ENCODE peak calls at places on chromosomes 13 and 19, in four cellular contexts. G is keratinocyte, S is hepatocyte, V is astrocyte of the spinal cord. X is an unnamed sample.

GRCh38 chr13:68872338-68872737 is 1235.3 kb upstream of the ATXN8OS start:
- DNase-seq in G (no peak), S (no peak), V (peak; percentile 5), X (no peak)

GRCh38 chr19:56333506-56333905 is 18.9 kb upstream of the ZSCAN5A start:
- DNase-seq in G (peak; percentile 32), S (peak; percentile 77), V (peak; percentile 47), X (no peak)

GRCh38 chr19:48616041-48616436 is 1.2 kb upstream of the FAM83E start:
- DNase-seq in G (no peak), S (peak; percentile 3), V (no peak), X (no peak)

GRCh38 chr13:33218020-33218419 is 67.5 kb downstream of the STARD13 start:
- DNase-seq in G (no peak), S (peak; percentile 59), V (peak; percentile 68), X (no peak)

GRCh38 chr13:41962994-41963393 is 2.1 kb upstream of the VWA8 start:
- DNase-seq in G (peak; percentile 83), S (no peak), V (no peak), X (no peak)

GRCh38 chr13:107427531-107427930 is 787.8 kb downstream of the LIG4 start:
- DNase-seq in G (no peak), S (no peak), V (no peak), X (no peak)

GRCh38 chr13:40130871-40131636 is 475.6 kb downstream of the COG6 start:
- DNase-seq in G (no peak), S (peak; percentile 44), V (peak; percentile 59), X (no peak)

GRCh38 chr19:35224681-35225604 is 3.6 kb downstream of the FAM187B start:
- DNase-seq in G (no peak), S (no peak), V (no peak), X (no peak)

GRCh38 chr13:67557642-67558241 is 327.6 kb upstream of the PCDH9 start:
- DNase-seq in G (no peak), S (no peak), V (no peak), X (no peak)

GRCh38 chr19:30044273-30045259 is 102.5 kb downstream of the URI1 start:
- DNase-seq in G (no peak), S (no peak), V (no peak), X (no peak)

GRCh38 chr13:21987793-21988192 is 316.9 kb downstream of the FGF9 start:
- DNase-seq in G (no peak), S (no peak), V (no peak), X (no peak)

GRCh38 chr13:94433055-94433947 is 46.2 kb downstream of the DCT start:
- DNase-seq in G (no peak), S (peak; percentile 83), V (no peak), X (no peak)

GRCh38 chr13:76759877-76760276 is 126.3 kb downstream of the KCTD12 start:
- DNase-seq in G (no peak), S (no peak), V (peak; percentile 38), X (no peak)

GRCh38 chr19:40143612-40144011 is 47.6 kb upstream of the MAP3K10 start:
- DNase-seq in G (no peak), S (no peak), V (no peak), X (no peak)

GRCh38 chr19:34253711-34254551 is 423 bp upstream of the GARRE1 start:
- DNase-seq in G (no peak), S (peak; percentile 94), V (peak; percentile 66), X (no peak)

GRCh38 chr13:40993119-40993518 is 26.0 kb downstream of the ELF1 start:
- DNase-seq in G (no peak), S (no peak), V (peak; percentile 33), X (no peak)

GRCh38 chr13:76016799-76017198 is 380.7 kb downstream of the LMO7 start:
- DNase-seq in G (no peak), S (peak; percentile 22), V (peak; percentile 18), X (no peak)

GRCh38 chr19:11617207-11618062 is 20.2 kb downstream of the ZNF627 start:
- DNase-seq in G (no peak), S (no peak), V (peak; percentile 10), X (no peak)

GRCh38 chr19:16660763-16661479 is at the start of gene TMEM38A:
- DNase-seq in G (no peak), S (peak; percentile 77), V (no peak), X (no peak)

GRCh38 chr19:33368074-33368864 is 5.2 kb upstream of the CEBPG start:
- DNase-seq in G (peak; percentile 72), S (no peak), V (no peak), X (no peak)

GRCh38 chr13:72255908-72256307 is 388.9 kb upstream of the DACH1 start:
- DNase-seq in G (no peak), S (peak; percentile 61), V (peak; percentile 60), X (no peak)

GRCh38 chr19:5539431-5539833 is 28.3 kb downstream of the TINCR start:
- DNase-seq in G (no peak), S (no peak), V (no peak), X (no peak)

GRCh38 chr13:79085021-79085420 is 321.0 kb downstream of the RBM26 start:
- DNase-seq in G (no peak), S (no peak), V (no peak), X (no peak)

GRCh38 chr19:38417544-38418506 is 8.2 kb downstream of the RASGRP4 start:
- DNase-seq in G (peak; percentile 28), S (peak; percentile 78), V (no peak), X (no peak)
- H3K4me3 ChIP-seq in G (peak overlapping the region; percentile 46), S (no peak overlapping the region), V (peak overlapping the region; percentile 5), X (no peak overlapping the region)

DNA sequence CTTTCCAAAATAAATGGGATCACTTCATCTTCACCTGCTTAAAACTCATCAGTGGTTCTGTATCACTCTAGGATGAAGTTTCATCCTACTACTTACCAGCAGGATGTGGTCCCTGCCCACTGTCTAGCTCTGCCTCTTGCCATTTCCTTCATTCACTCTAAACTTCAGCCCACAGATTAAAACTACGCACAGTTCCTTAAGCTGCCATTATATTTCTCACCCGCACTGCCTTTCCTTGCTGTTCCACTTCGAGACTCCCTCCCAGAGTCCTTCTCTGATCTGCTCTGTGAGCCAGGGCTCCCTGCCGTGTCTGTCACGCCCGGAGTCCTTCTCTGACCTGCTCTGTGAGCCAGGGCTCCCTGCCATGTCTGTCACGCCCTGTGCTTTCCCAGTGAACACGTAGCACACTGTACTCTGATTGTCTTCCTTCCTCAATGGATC is 52.0 kb upstream of the NPAS1 start:
- DNase-seq in G (no peak), S (no peak), V (no peak), X (no peak)
- H3K4me3 ChIP-seq in G (no peak overlapping the region), S (no peak overlapping the region), V (no peak overlapping the region), X (no peak overlapping the region)

DNA sequence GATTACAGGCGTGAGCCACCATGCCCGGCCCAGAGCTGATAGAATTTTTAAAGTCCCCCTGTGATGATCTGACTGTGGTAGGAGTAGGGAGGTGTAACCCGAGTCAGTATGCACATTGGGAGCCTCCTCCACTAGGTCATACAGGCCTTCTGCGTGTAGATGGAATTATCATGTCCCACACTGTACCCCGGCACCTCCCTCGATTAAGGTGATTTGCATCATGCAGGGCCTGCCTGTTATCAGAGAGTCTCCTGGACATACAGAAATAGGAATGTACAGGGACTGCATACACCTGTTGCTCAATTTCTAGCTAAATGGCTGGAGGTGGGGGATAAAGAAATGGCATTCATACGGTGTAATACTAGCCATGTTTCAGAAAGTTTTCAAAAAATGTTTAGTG is 922 bp upstream of the ERVK3-1 start:
- DNase-seq in G (no peak), S (no peak), V (no peak), X (no peak)
- H3K4me3 ChIP-seq in G (no peak overlapping the region), S (no peak overlapping the region), V (no peak overlapping the region), X (no peak overlapping the region)

DNA sequence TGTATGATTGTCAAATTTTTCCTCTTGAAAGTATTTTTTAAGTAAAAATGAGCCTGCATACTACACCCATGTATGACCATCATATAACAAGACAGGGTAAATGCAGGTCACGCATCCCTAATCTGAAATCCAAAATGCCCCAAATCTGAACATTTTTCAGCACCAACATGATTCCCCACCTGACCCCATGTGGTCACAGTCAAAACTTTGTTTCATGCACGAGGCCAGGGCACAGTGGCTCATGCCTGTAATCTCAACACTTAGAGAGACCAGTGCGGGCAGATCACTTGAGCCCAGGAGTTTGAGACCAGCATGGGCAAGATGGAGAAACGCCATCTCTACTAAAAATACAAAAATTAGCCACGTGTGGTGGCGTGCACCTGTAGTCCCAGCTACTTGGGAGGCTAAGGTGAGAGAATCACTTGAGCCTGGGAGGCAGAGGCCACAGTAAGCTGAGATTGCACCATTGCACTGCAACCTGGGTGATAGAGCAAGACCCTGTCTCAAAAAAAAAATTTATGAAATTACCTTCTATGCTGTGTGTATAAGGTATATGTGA is 63.7 kb upstream of the NPAS1 start:
- DNase-seq in G (no peak), S (no peak), V (no peak), X (no peak)
- H3K4me3 ChIP-seq in G (no peak overlapping the region), S (no peak overlapping the region), V (no peak overlapping the region), X (no peak overlapping the region)

GRCh38 chr19:7349231-7349591 is 474 bp downstream of the ARHGEF18 start:
- DNase-seq in G (no peak), S (no peak), V (no peak), X (no peak)
- H3K4me3 ChIP-seq in G (no peak overlapping the region), S (no peak overlapping the region), V (no peak overlapping the region), X (no peak overlapping the region)

X was measured in kidney epithelial cell.